ENCODE peak calls at places on chromosomes 6 and 20, in nine cellular contexts. One of them, this sample, is unnamed.

GRCh38 chr6:70663881-70664466 is 3.7 kb upstream of the SMAP1 start:
- DNase-seq in MM.1S: no peak
- DNase-seq in mammary epithelial cell: no peak
- DNase-seq in heart left ventricle: no peak
- DNase-seq in fibroblast of mammary gland: no peak
- DNase-seq in cardiac fibroblast: no peak
- DNase-seq in HFF-Myc: no peak
- DNase-seq in pancreas: no peak
- DNase-seq in ovary: no peak
- DNase-seq in this sample: no peak

GRCh38 chr6:156886409-156886808 is 109.2 kb downstream of the ARID1B start:
- DNase-seq in MM.1S: no peak
- DNase-seq in mammary epithelial cell: no peak
- DNase-seq in heart left ventricle: no peak
- DNase-seq in fibroblast of mammary gland: peak
- DNase-seq in cardiac fibroblast: peak
- DNase-seq in HFF-Myc: no peak
- DNase-seq in pancreas: peak
- DNase-seq in ovary: no peak
- DNase-seq in this sample: no peak

GRCh38 chr6:78629154-78629721 is 238.1 kb upstream of the IRAK1BP1 start:
- DNase-seq in MM.1S: no peak
- DNase-seq in mammary epithelial cell: no peak
- DNase-seq in heart left ventricle: no peak
- DNase-seq in fibroblast of mammary gland: peak
- DNase-seq in cardiac fibroblast: peak
- DNase-seq in HFF-Myc: no peak
- DNase-seq in pancreas: no peak
- DNase-seq in ovary: no peak
- DNase-seq in this sample: peak

GRCh38 chr20:33407796-33408195 is 6.5 kb upstream of the CDK5RAP1 start:
- DNase-seq in MM.1S: no peak
- DNase-seq in mammary epithelial cell: no peak
- DNase-seq in heart left ventricle: no peak
- DNase-seq in fibroblast of mammary gland: no peak
- DNase-seq in cardiac fibroblast: no peak
- DNase-seq in HFF-Myc: no peak
- DNase-seq in pancreas: no peak
- DNase-seq in ovary: no peak
- DNase-seq in this sample: no peak

GRCh38 chr6:38612386-38612965 is 27.3 kb downstream of the BTBD9 start:
- DNase-seq in MM.1S: no peak
- DNase-seq in mammary epithelial cell: peak
- DNase-seq in heart left ventricle: no peak
- DNase-seq in fibroblast of mammary gland: peak
- DNase-seq in cardiac fibroblast: peak
- DNase-seq in HFF-Myc: no peak
- DNase-seq in pancreas: no peak
- DNase-seq in ovary: no peak
- DNase-seq in this sample: peak

GRCh38 chr6:21831531-21832291 is 238.2 kb downstream of the SOX4 start:
- DNase-seq in MM.1S: no peak
- DNase-seq in mammary epithelial cell: peak
- DNase-seq in heart left ventricle: no peak
- DNase-seq in fibroblast of mammary gland: peak
- DNase-seq in cardiac fibroblast: peak
- DNase-seq in HFF-Myc: no peak
- DNase-seq in pancreas: no peak
- DNase-seq in ovary: no peak
- DNase-seq in this sample: no peak

GRCh38 chr20:61024390-61024789 is 227.7 kb upstream of the CDH4 start:
- DNase-seq in MM.1S: no peak
- DNase-seq in mammary epithelial cell: no peak
- DNase-seq in heart left ventricle: no peak
- DNase-seq in fibroblast of mammary gland: no peak
- DNase-seq in cardiac fibroblast: no peak
- DNase-seq in HFF-Myc: no peak
- DNase-seq in pancreas: no peak
- DNase-seq in ovary: no peak
- DNase-seq in this sample: no peak

GRCh38 chr20:37395921-37396519 is 50.1 kb downstream of the SRC start:
- DNase-seq in MM.1S: no peak
- DNase-seq in mammary epithelial cell: no peak
- DNase-seq in heart left ventricle: peak
- DNase-seq in fibroblast of mammary gland: no peak
- DNase-seq in cardiac fibroblast: no peak
- DNase-seq in HFF-Myc: no peak
- DNase-seq in pancreas: no peak
- DNase-seq in ovary: no peak
- DNase-seq in this sample: peak

GRCh38 chr6:154675602-154676088 is 57.6 kb upstream of the SCAF8 start:
- DNase-seq in MM.1S: peak
- DNase-seq in mammary epithelial cell: peak
- DNase-seq in heart left ventricle: peak
- DNase-seq in fibroblast of mammary gland: peak
- DNase-seq in cardiac fibroblast: peak
- DNase-seq in HFF-Myc: peak
- DNase-seq in pancreas: peak
- DNase-seq in ovary: peak
- DNase-seq in this sample: peak

GRCh38 chr6:154653385-154653784 is 79.8 kb upstream of the SCAF8 start:
- DNase-seq in MM.1S: no peak
- DNase-seq in mammary epithelial cell: peak
- DNase-seq in heart left ventricle: no peak
- DNase-seq in fibroblast of mammary gland: peak
- DNase-seq in cardiac fibroblast: no peak
- DNase-seq in HFF-Myc: no peak
- DNase-seq in pancreas: no peak
- DNase-seq in ovary: no peak
- DNase-seq in this sample: peak

GRCh38 chr6:39907871-39908575 is 26.2 kb downstream of the MOCS1 start:
- DNase-seq in MM.1S: no peak
- DNase-seq in mammary epithelial cell: no peak
- DNase-seq in heart left ventricle: no peak
- DNase-seq in fibroblast of mammary gland: no peak
- DNase-seq in cardiac fibroblast: no peak
- DNase-seq in HFF-Myc: no peak
- DNase-seq in pancreas: no peak
- DNase-seq in ovary: no peak
- DNase-seq in this sample: no peak

GRCh38 chr6:166222631-166223030 is 55.0 kb upstream of the TBXT start:
- DNase-seq in MM.1S: no peak
- DNase-seq in mammary epithelial cell: no peak
- DNase-seq in heart left ventricle: no peak
- DNase-seq in fibroblast of mammary gland: no peak
- DNase-seq in cardiac fibroblast: no peak
- DNase-seq in HFF-Myc: no peak
- DNase-seq in pancreas: no peak
- DNase-seq in ovary: no peak
- DNase-seq in this sample: no peak
- H3K4me3 ChIP-seq in MM.1S: no peak
- H3K4me3 ChIP-seq in mammary epithelial cell: no peak
- H3K4me3 ChIP-seq in heart left ventricle: no peak
- H3K4me3 ChIP-seq in fibroblast of mammary gland: no peak
- H3K4me3 ChIP-seq in cardiac fibroblast: no peak
- H3K4me3 ChIP-seq in HFF-Myc: no peak
- H3K4me3 ChIP-seq in pancreas: no peak
- H3K4me3 ChIP-seq in ovary: no peak
- H3K4me3 ChIP-seq in this sample: no peak

GRCh38 chr6:30964075-30964474 is 19.4 kb upstream of the MUC21 start:
- DNase-seq in MM.1S: no peak
- DNase-seq in mammary epithelial cell: no peak
- DNase-seq in heart left ventricle: no peak
- DNase-seq in fibroblast of mammary gland: peak
- DNase-seq in cardiac fibroblast: no peak
- DNase-seq in HFF-Myc: no peak
- DNase-seq in pancreas: no peak
- DNase-seq in ovary: no peak
- DNase-seq in this sample: no peak

GRCh38 chr6:30963641-30964040 is 19.9 kb upstream of the MUC21 start:
- DNase-seq in MM.1S: no peak
- DNase-seq in mammary epithelial cell: no peak
- DNase-seq in heart left ventricle: no peak
- DNase-seq in fibroblast of mammary gland: peak
- DNase-seq in cardiac fibroblast: no peak
- DNase-seq in HFF-Myc: no peak
- DNase-seq in pancreas: no peak
- DNase-seq in ovary: no peak
- DNase-seq in this sample: no peak

GRCh38 chr6:30962716-30963115 is 20.8 kb upstream of the MUC21 start:
- DNase-seq in MM.1S: no peak
- DNase-seq in mammary epithelial cell: no peak
- DNase-seq in heart left ventricle: no peak
- DNase-seq in fibroblast of mammary gland: no peak
- DNase-seq in cardiac fibroblast: no peak
- DNase-seq in HFF-Myc: no peak
- DNase-seq in pancreas: no peak
- DNase-seq in ovary: no peak
- DNase-seq in this sample: no peak

GRCh38 chr6:30965140-30965601 is 18.3 kb upstream of the MUC21 start:
- DNase-seq in MM.1S: no peak
- DNase-seq in mammary epithelial cell: no peak
- DNase-seq in heart left ventricle: no peak
- DNase-seq in fibroblast of mammary gland: no peak
- DNase-seq in cardiac fibroblast: no peak
- DNase-seq in HFF-Myc: no peak
- DNase-seq in pancreas: no peak
- DNase-seq in ovary: no peak
- DNase-seq in this sample: no peak

GRCh38 chr6:30966154-30966553 is 17.4 kb upstream of the MUC21 start:
- DNase-seq in MM.1S: no peak
- DNase-seq in mammary epithelial cell: no peak
- DNase-seq in heart left ventricle: no peak
- DNase-seq in fibroblast of mammary gland: no peak
- DNase-seq in cardiac fibroblast: no peak
- DNase-seq in HFF-Myc: no peak
- DNase-seq in pancreas: no peak
- DNase-seq in ovary: no peak
- DNase-seq in this sample: no peak
- TF ChIP-seq CTCF in MM.1S: no peak
- TF ChIP-seq CTCF in mammary epithelial cell: no peak
- TF ChIP-seq CTCF in heart left ventricle: no peak
- TF ChIP-seq CTCF in fibroblast of mammary gland: no peak
- TF ChIP-seq CTCF in cardiac fibroblast: no peak
- TF ChIP-seq CTCF in HFF-Myc: no peak
- TF ChIP-seq CTCF in pancreas: no peak
- TF ChIP-seq CTCF in ovary: no peak
- TF ChIP-seq CTCF in this sample: no peak

GRCh38 chr6:14278000-14278399 is 160.4 kb downstream of the CD83 start:
- DNase-seq in MM.1S: no peak
- DNase-seq in mammary epithelial cell: no peak
- DNase-seq in heart left ventricle: no peak
- DNase-seq in fibroblast of mammary gland: no peak
- DNase-seq in cardiac fibroblast: peak
- DNase-seq in HFF-Myc: no peak
- DNase-seq in pancreas: no peak
- DNase-seq in ovary: no peak
- DNase-seq in this sample: no peak

GRCh38 chr6:14277405-14277930 is 159.9 kb downstream of the CD83 start:
- DNase-seq in MM.1S: no peak
- DNase-seq in mammary epithelial cell: no peak
- DNase-seq in heart left ventricle: no peak
- DNase-seq in fibroblast of mammary gland: no peak
- DNase-seq in cardiac fibroblast: no peak
- DNase-seq in HFF-Myc: no peak
- DNase-seq in pancreas: no peak
- DNase-seq in ovary: no peak
- DNase-seq in this sample: no peak

GRCh38 chr6:14275493-14275851 is 157.9 kb downstream of the CD83 start:
- DNase-seq in MM.1S: no peak
- DNase-seq in mammary epithelial cell: no peak
- DNase-seq in heart left ventricle: peak
- DNase-seq in fibroblast of mammary gland: no peak
- DNase-seq in cardiac fibroblast: no peak
- DNase-seq in HFF-Myc: no peak
- DNase-seq in pancreas: no peak
- DNase-seq in ovary: peak
- DNase-seq in this sample: no peak

GRCh38 chr6:14276066-14276465 is 158.5 kb downstream of the CD83 start:
- DNase-seq in MM.1S: no peak
- DNase-seq in mammary epithelial cell: no peak
- DNase-seq in heart left ventricle: no peak
- DNase-seq in fibroblast of mammary gland: no peak
- DNase-seq in cardiac fibroblast: no peak
- DNase-seq in HFF-Myc: no peak
- DNase-seq in pancreas: no peak
- DNase-seq in ovary: no peak
- DNase-seq in this sample: no peak

GRCh38 chr6:14276667-14277404 is 159.3 kb downstream of the CD83 start:
- DNase-seq in MM.1S: peak
- DNase-seq in mammary epithelial cell: no peak
- DNase-seq in heart left ventricle: no peak
- DNase-seq in fibroblast of mammary gland: peak
- DNase-seq in cardiac fibroblast: peak
- DNase-seq in HFF-Myc: no peak
- DNase-seq in pancreas: no peak
- DNase-seq in ovary: no peak
- DNase-seq in this sample: no peak
- H3K4me3 ChIP-seq in MM.1S: peak
- H3K4me3 ChIP-seq in mammary epithelial cell: no peak
- H3K4me3 ChIP-seq in heart left ventricle: no peak
- H3K4me3 ChIP-seq in fibroblast of mammary gland: no peak
- H3K4me3 ChIP-seq in cardiac fibroblast: no peak
- H3K4me3 ChIP-seq in HFF-Myc: no peak
- H3K4me3 ChIP-seq in pancreas: no peak
- H3K4me3 ChIP-seq in ovary: no peak
- H3K4me3 ChIP-seq in this sample: no peak

GRCh38 chr20:45467861-45468260 is 1.7 kb upstream of the WFDC2 start:
- DNase-seq in MM.1S: no peak
- DNase-seq in mammary epithelial cell: no peak
- DNase-seq in heart left ventricle: no peak
- DNase-seq in fibroblast of mammary gland: no peak
- DNase-seq in cardiac fibroblast: no peak
- DNase-seq in HFF-Myc: no peak
- DNase-seq in pancreas: no peak
- DNase-seq in ovary: no peak
- DNase-seq in this sample: no peak

GRCh38 chr20:45467172-45467571 is 2.4 kb upstream of the WFDC2 start:
- DNase-seq in MM.1S: no peak
- DNase-seq in mammary epithelial cell: no peak
- DNase-seq in heart left ventricle: no peak
- DNase-seq in fibroblast of mammary gland: no peak
- DNase-seq in cardiac fibroblast: no peak
- DNase-seq in HFF-Myc: no peak
- DNase-seq in pancreas: no peak
- DNase-seq in ovary: no peak
- DNase-seq in this sample: no peak

GRCh38 chr20:45470262-45470931 is 844 bp downstream of the WFDC2 start:
- DNase-seq in MM.1S: peak
- DNase-seq in mammary epithelial cell: no peak
- DNase-seq in heart left ventricle: peak
- DNase-seq in fibroblast of mammary gland: peak
- DNase-seq in cardiac fibroblast: no peak
- DNase-seq in HFF-Myc: no peak
- DNase-seq in pancreas: peak
- DNase-seq in ovary: no peak
- DNase-seq in this sample: no peak

GRCh38 chr20:45469336-45470261 is at the start of gene WFDC2:
- DNase-seq in MM.1S: no peak
- DNase-seq in mammary epithelial cell: no peak
- DNase-seq in heart left ventricle: no peak
- DNase-seq in fibroblast of mammary gland: no peak
- DNase-seq in cardiac fibroblast: no peak
- DNase-seq in HFF-Myc: no peak
- DNase-seq in pancreas: peak
- DNase-seq in ovary: no peak
- DNase-seq in this sample: no peak

GRCh38 chr20:45470939-45471338 is 1.4 kb downstream of the WFDC2 start:
- DNase-seq in MM.1S: peak
- DNase-seq in mammary epithelial cell: no peak
- DNase-seq in heart left ventricle: no peak
- DNase-seq in fibroblast of mammary gland: peak
- DNase-seq in cardiac fibroblast: no peak
- DNase-seq in HFF-Myc: no peak
- DNase-seq in pancreas: no peak
- DNase-seq in ovary: no peak
- DNase-seq in this sample: no peak
- TF ChIP-seq CTCF in MM.1S: peak
- TF ChIP-seq CTCF in mammary epithelial cell: no peak
- TF ChIP-seq CTCF in heart left ventricle: no peak
- TF ChIP-seq CTCF in fibroblast of mammary gland: peak
- TF ChIP-seq CTCF in cardiac fibroblast: no peak
- TF ChIP-seq CTCF in HFF-Myc: peak
- TF ChIP-seq CTCF in pancreas: no peak
- TF ChIP-seq CTCF in ovary: no peak
- TF ChIP-seq CTCF in this sample: no peak